ENCODE peak calls at places on chromosomes 16 and 17, in ten cellular contexts. R, E, O, T, X, B, S, I, N and M are unnamed samples.

GRCh38 chr16:86630471-86630870 is 52.1 kb downstream of the FOXL1 start:
- DNase-seq in R (no peak), E (no peak), O (no peak), T (no peak), X (no peak), B (no peak), S (no peak), I (no peak), N (no peak), M (no peak)

GRCh38 chr16:84677017-84677803 is 22.6 kb upstream of the USP10 start:
- DNase-seq in R (no peak), E (no peak), O (no peak), T (no peak), X (no peak), B (no peak), S (no peak), I (no peak), N (no peak), M (no peak)

GRCh38 chr16:14335297-14335696 is 264.2 kb downstream of the MRTFB start:
- DNase-seq in R (no peak), E (no peak), O (no peak), T (no peak), X (no peak), B (peak; percentile 63), S (no peak), I (no peak), N (no peak), M (no peak)

GRCh38 chr17:2782030-2782429 is 14.2 kb upstream of the RAP1GAP2 start:
- DNase-seq in R (no peak), E (no peak), O (no peak), T (no peak), X (no peak), B (no peak), S (no peak), I (peak; percentile 7), N (no peak), M (no peak)

GRCh38 chr17:42548070-42548837 is 4.5 kb upstream of the HSD17B1 start:
- DNase-seq in R (no peak), E (peak; percentile 97), O (no peak), T (peak; percentile 92), X (peak; percentile 94), B (peak; percentile 52), S (peak; percentile 91), I (peak; percentile 72), N (peak; percentile 77), M (peak; percentile 84)

GRCh38 chr17:75759457-75759856 is 5.5 kb downstream of the GALK1 start:
- DNase-seq in R (no peak), E (no peak), O (no peak), T (peak; percentile 54), X (no peak), B (no peak), S (no peak), I (no peak), N (no peak), M (no peak)

GRCh38 chr17:7548585-7549400 is at the start of gene TNFSF12:
- DNase-seq in R (no peak), E (peak; percentile 67), O (peak; percentile 16), T (peak; percentile 91), X (peak; percentile 79), B (no peak), S (peak; percentile 72), I (peak; percentile 11), N (no peak), M (peak; percentile 78)

GRCh38 chr17:62617894-62618472 is 9.5 kb upstream of the MRC2 start:
- DNase-seq in R (no peak), E (no peak), O (peak; percentile 78), T (no peak), X (no peak), B (no peak), S (no peak), I (peak; percentile 46), N (no peak), M (no peak)

GRCh38 chr17:61459968-61460718 is 7.9 kb downstream of the TBX4 start:
- DNase-seq in R (no peak), E (no peak), O (no peak), T (no peak), X (no peak), B (no peak), S (no peak), I (no peak), N (no peak), M (no peak)

GRCh38 chr16:88446061-88446460 is 7.0 kb upstream of the ZFPM1 start:
- DNase-seq in R (no peak), E (no peak), O (no peak), T (no peak), X (no peak), B (no peak), S (no peak), I (no peak), N (no peak), M (peak; percentile 79)

GRCh38 chr17:34398990-34399389 is 36.0 kb upstream of the CCL1 start:
- DNase-seq in R (no peak), E (no peak), O (no peak), T (no peak), X (no peak), B (no peak), S (no peak), I (no peak), N (no peak), M (no peak)

GRCh38 chr16:51327001-51327400 is 175.9 kb upstream of the SALL1 start:
- DNase-seq in R (no peak), E (no peak), O (peak; percentile 82), T (no peak), X (no peak), B (no peak), S (no peak), I (peak; percentile 37), N (no peak), M (no peak)

GRCh38 chr16:57394444-57394843 is 10.1 kb upstream of the CCL17 start:
- DNase-seq in R (no peak), E (no peak), O (peak; percentile 31), T (peak; percentile 83), X (no peak), B (no peak), S (no peak), I (peak; percentile 81), N (no peak), M (no peak)

GRCh38 chr17:55577011-55577586 is 65.8 kb upstream of the SMIM36 start:
- DNase-seq in R (no peak), E (no peak), O (peak; percentile 86), T (peak; percentile 75), X (peak; percentile 42), B (peak; percentile 36), S (peak; percentile 76), I (no peak), N (no peak), M (no peak)

GRCh38 chr17:31758646-31759045 is 100.4 kb downstream of the COPRS start:
- DNase-seq in R (no peak), E (no peak), O (peak; percentile 45), T (no peak), X (no peak), B (no peak), S (no peak), I (no peak), N (no peak), M (no peak)

GRCh38 chr17:48929812-48930165 is 14.9 kb downstream of the SNF8 start:
- DNase-seq in R (no peak), E (no peak), O (no peak), T (no peak), X (no peak), B (no peak), S (no peak), I (no peak), N (no peak), M (no peak)

GRCh38 chr17:66177048-66177447 is 14.9 kb downstream of the CEP112 start:
- DNase-seq in R (no peak), E (no peak), O (no peak), T (no peak), X (no peak), B (no peak), S (no peak), I (no peak), N (no peak), M (no peak)

GRCh38 chr17:66833201-66833600 is 1.7 kb upstream of the CACNG5 start:
- DNase-seq in R (no peak), E (no peak), O (no peak), T (no peak), X (no peak), B (no peak), S (no peak), I (no peak), N (no peak), M (no peak)